ENCODE peak calls at places on chromosomes 11 and 22, in seven cellular contexts. One of them, this sample, is unnamed.

GRCh38 chr11:130118636-130119387 is 40.8 kb upstream of the ST14 start:
- DNase-seq in upper lobe of left lung: no peak
- DNase-seq in esophagus squamous epithelium: no peak
- DNase-seq in astrocyte: no peak
- DNase-seq in cardiac fibroblast: no peak
- DNase-seq in suprapubic skin: no peak
- DNase-seq in lower leg skin: no peak
- DNase-seq in this sample: no peak

GRCh38 chr11:1034456-1035295 is 1.8 kb downstream of the MUC6 start:
- DNase-seq in upper lobe of left lung: no peak
- DNase-seq in esophagus squamous epithelium: no peak
- DNase-seq in astrocyte: no peak
- DNase-seq in cardiac fibroblast: no peak
- DNase-seq in suprapubic skin: no peak
- DNase-seq in lower leg skin: no peak
- DNase-seq in this sample: no peak

GRCh38 chr22:45235851-45236342 is 4.8 kb downstream of the KIAA0930 start:
- DNase-seq in upper lobe of left lung: no peak
- DNase-seq in esophagus squamous epithelium: no peak
- DNase-seq in astrocyte: no peak
- DNase-seq in cardiac fibroblast: no peak
- DNase-seq in suprapubic skin: no peak
- DNase-seq in lower leg skin: no peak
- DNase-seq in this sample: no peak

GRCh38 chr22:49230194-49230577 is 597.5 kb downstream of the BRD1 start:
- DNase-seq in upper lobe of left lung: no peak
- DNase-seq in esophagus squamous epithelium: no peak
- DNase-seq in astrocyte: no peak
- DNase-seq in cardiac fibroblast: no peak
- DNase-seq in suprapubic skin: peak
- DNase-seq in lower leg skin: no peak
- DNase-seq in this sample: no peak

GRCh38 chr11:110295086-110295485 is 1.3 kb downstream of the RDX start:
- DNase-seq in upper lobe of left lung: no peak
- DNase-seq in esophagus squamous epithelium: no peak
- DNase-seq in astrocyte: no peak
- DNase-seq in cardiac fibroblast: no peak
- DNase-seq in suprapubic skin: no peak
- DNase-seq in lower leg skin: no peak
- DNase-seq in this sample: no peak

GRCh38 chr22:49417326-49417725 is 410.3 kb downstream of the BRD1 start:
- DNase-seq in upper lobe of left lung: no peak
- DNase-seq in esophagus squamous epithelium: no peak
- DNase-seq in astrocyte: no peak
- DNase-seq in cardiac fibroblast: no peak
- DNase-seq in suprapubic skin: peak
- DNase-seq in lower leg skin: no peak
- DNase-seq in this sample: no peak

GRCh38 chr22:16915711-16916110 is 90.5 kb upstream of the XKR3 start:
- DNase-seq in upper lobe of left lung: no peak
- DNase-seq in esophagus squamous epithelium: no peak
- DNase-seq in astrocyte: no peak
- DNase-seq in cardiac fibroblast: no peak
- DNase-seq in suprapubic skin: no peak
- DNase-seq in lower leg skin: no peak
- DNase-seq in this sample: no peak

GRCh38 chr22:44494497-44494896 is 3.5 kb downstream of the RTL6 start:
- DNase-seq in upper lobe of left lung: no peak
- DNase-seq in esophagus squamous epithelium: no peak
- DNase-seq in astrocyte: no peak
- DNase-seq in cardiac fibroblast: no peak
- DNase-seq in suprapubic skin: no peak
- DNase-seq in lower leg skin: no peak
- DNase-seq in this sample: no peak

GRCh38 chr11:43937434-43938411 is 4.7 kb upstream of the C11orf96 start:
- DNase-seq in upper lobe of left lung: no peak
- DNase-seq in esophagus squamous epithelium: no peak
- DNase-seq in astrocyte: peak
- DNase-seq in cardiac fibroblast: peak
- DNase-seq in suprapubic skin: peak
- DNase-seq in lower leg skin: no peak
- DNase-seq in this sample: peak

GRCh38 chr11:132336781-132337535 is 966.5 kb downstream of the NTM start:
- DNase-seq in upper lobe of left lung: no peak
- DNase-seq in esophagus squamous epithelium: no peak
- DNase-seq in astrocyte: no peak
- DNase-seq in cardiac fibroblast: no peak
- DNase-seq in suprapubic skin: no peak
- DNase-seq in lower leg skin: no peak
- DNase-seq in this sample: no peak

GRCh38 chr11:65478411-65479183 is 20.2 kb upstream of the MALAT1 start:
- DNase-seq in upper lobe of left lung: no peak
- DNase-seq in esophagus squamous epithelium: no peak
- DNase-seq in astrocyte: peak
- DNase-seq in cardiac fibroblast: peak
- DNase-seq in suprapubic skin: peak
- DNase-seq in lower leg skin: no peak
- DNase-seq in this sample: peak

GRCh38 chr11:58924230-58924629 is 15.1 kb upstream of the GLYATL1 start:
- DNase-seq in upper lobe of left lung: no peak
- DNase-seq in esophagus squamous epithelium: no peak
- DNase-seq in astrocyte: no peak
- DNase-seq in cardiac fibroblast: no peak
- DNase-seq in suprapubic skin: no peak
- DNase-seq in lower leg skin: no peak
- DNase-seq in this sample: no peak

GRCh38 chr22:18110194-18110943 is at the start of gene TUBA8:
- DNase-seq in upper lobe of left lung: no peak
- DNase-seq in esophagus squamous epithelium: no peak
- DNase-seq in astrocyte: peak
- DNase-seq in cardiac fibroblast: peak
- DNase-seq in suprapubic skin: peak
- DNase-seq in lower leg skin: peak
- DNase-seq in this sample: peak

GRCh38 chr22:44221710-44222475 is 41.2 kb downstream of the PARVG start:
- DNase-seq in upper lobe of left lung: peak
- DNase-seq in esophagus squamous epithelium: no peak
- DNase-seq in astrocyte: no peak
- DNase-seq in cardiac fibroblast: no peak
- DNase-seq in suprapubic skin: no peak
- DNase-seq in lower leg skin: no peak
- DNase-seq in this sample: no peak

GRCh38 chr11:116895053-116895757 is 57.8 kb upstream of the APOA1 start:
- DNase-seq in upper lobe of left lung: no peak
- DNase-seq in esophagus squamous epithelium: no peak
- DNase-seq in astrocyte: no peak
- DNase-seq in cardiac fibroblast: peak
- DNase-seq in suprapubic skin: no peak
- DNase-seq in lower leg skin: no peak
- DNase-seq in this sample: peak

GRCh38 chr11:22387126-22387525 is 48.9 kb downstream of the SLC17A6 start:
- DNase-seq in upper lobe of left lung: no peak
- DNase-seq in esophagus squamous epithelium: no peak
- DNase-seq in astrocyte: no peak
- DNase-seq in cardiac fibroblast: no peak
- DNase-seq in suprapubic skin: no peak
- DNase-seq in lower leg skin: no peak
- DNase-seq in this sample: no peak

GRCh38 chr11:96045622-96046456 is 121.9 kb upstream of the MTMR2 start:
- DNase-seq in upper lobe of left lung: peak
- DNase-seq in esophagus squamous epithelium: no peak
- DNase-seq in astrocyte: peak
- DNase-seq in cardiac fibroblast: peak
- DNase-seq in suprapubic skin: no peak
- DNase-seq in lower leg skin: peak
- DNase-seq in this sample: peak
- TF ChIP-seq CTCF in upper lobe of left lung: no peak
- TF ChIP-seq CTCF in esophagus squamous epithelium: no peak
- TF ChIP-seq CTCF in astrocyte: no peak
- TF ChIP-seq CTCF in cardiac fibroblast: peak
- TF ChIP-seq CTCF in suprapubic skin: no peak
- TF ChIP-seq CTCF in lower leg skin: no peak
- TF ChIP-seq CTCF in this sample: peak

GRCh38 chr11:61718613-61719302 is 33.7 kb upstream of the MYRF start:
- DNase-seq in upper lobe of left lung: no peak
- DNase-seq in esophagus squamous epithelium: no peak
- DNase-seq in astrocyte: peak
- DNase-seq in cardiac fibroblast: peak
- DNase-seq in suprapubic skin: no peak
- DNase-seq in lower leg skin: no peak
- DNase-seq in this sample: peak

GRCh38 chr11:61715877-61716276 is 35.7 kb downstream of the DAGLA start:
- DNase-seq in upper lobe of left lung: no peak
- DNase-seq in esophagus squamous epithelium: no peak
- DNase-seq in astrocyte: no peak
- DNase-seq in cardiac fibroblast: no peak
- DNase-seq in suprapubic skin: no peak
- DNase-seq in lower leg skin: no peak
- DNase-seq in this sample: no peak

GRCh38 chr11:61716478-61717285 is 35.8 kb upstream of the MYRF start:
- DNase-seq in upper lobe of left lung: no peak
- DNase-seq in esophagus squamous epithelium: no peak
- DNase-seq in astrocyte: no peak
- DNase-seq in cardiac fibroblast: no peak
- DNase-seq in suprapubic skin: no peak
- DNase-seq in lower leg skin: no peak
- DNase-seq in this sample: no peak

GRCh38 chr11:61718046-61718531 is 34.3 kb upstream of the MYRF start:
- DNase-seq in upper lobe of left lung: no peak
- DNase-seq in esophagus squamous epithelium: no peak
- DNase-seq in astrocyte: no peak
- DNase-seq in cardiac fibroblast: no peak
- DNase-seq in suprapubic skin: no peak
- DNase-seq in lower leg skin: no peak
- DNase-seq in this sample: no peak

GRCh38 chr11:61717286-61718033 is 35.0 kb upstream of the MYRF start:
- DNase-seq in upper lobe of left lung: no peak
- DNase-seq in esophagus squamous epithelium: no peak
- DNase-seq in astrocyte: no peak
- DNase-seq in cardiac fibroblast: no peak
- DNase-seq in suprapubic skin: no peak
- DNase-seq in lower leg skin: no peak
- DNase-seq in this sample: no peak
- H3K4me3 ChIP-seq in upper lobe of left lung: no peak
- H3K4me3 ChIP-seq in esophagus squamous epithelium: no peak
- H3K4me3 ChIP-seq in astrocyte: peak
- H3K4me3 ChIP-seq in cardiac fibroblast: no peak
- H3K4me3 ChIP-seq in suprapubic skin: no peak
- H3K4me3 ChIP-seq in lower leg skin: no peak
- H3K4me3 ChIP-seq in this sample: no peak

GRCh38 chr22:42261266-42261665 is 9.2 kb downstream of the TCF20 start:
- DNase-seq in upper lobe of left lung: no peak
- DNase-seq in esophagus squamous epithelium: no peak
- DNase-seq in astrocyte: no peak
- DNase-seq in cardiac fibroblast: peak
- DNase-seq in suprapubic skin: no peak
- DNase-seq in lower leg skin: no peak
- DNase-seq in this sample: peak

GRCh38 chr22:42265321-42265720 is 5.1 kb downstream of the TCF20 start:
- DNase-seq in upper lobe of left lung: no peak
- DNase-seq in esophagus squamous epithelium: no peak
- DNase-seq in astrocyte: no peak
- DNase-seq in cardiac fibroblast: no peak
- DNase-seq in suprapubic skin: no peak
- DNase-seq in lower leg skin: no peak
- DNase-seq in this sample: no peak

GRCh38 chr22:42258126-42258525 is 12.3 kb downstream of the TCF20 start:
- DNase-seq in upper lobe of left lung: no peak
- DNase-seq in esophagus squamous epithelium: no peak
- DNase-seq in astrocyte: no peak
- DNase-seq in cardiac fibroblast: no peak
- DNase-seq in suprapubic skin: no peak
- DNase-seq in lower leg skin: no peak
- DNase-seq in this sample: no peak

GRCh38 chr22:42263944-42264343 is 6.5 kb downstream of the TCF20 start:
- DNase-seq in upper lobe of left lung: no peak
- DNase-seq in esophagus squamous epithelium: no peak
- DNase-seq in astrocyte: no peak
- DNase-seq in cardiac fibroblast: no peak
- DNase-seq in suprapubic skin: no peak
- DNase-seq in lower leg skin: no peak
- DNase-seq in this sample: no peak

GRCh38 chr22:42262964-42263363 is 7.5 kb downstream of the TCF20 start:
- DNase-seq in upper lobe of left lung: no peak
- DNase-seq in esophagus squamous epithelium: no peak
- DNase-seq in astrocyte: no peak
- DNase-seq in cardiac fibroblast: no peak
- DNase-seq in suprapubic skin: no peak
- DNase-seq in lower leg skin: no peak
- DNase-seq in this sample: no peak
- TF ChIP-seq CTCF in upper lobe of left lung: no peak
- TF ChIP-seq CTCF in esophagus squamous epithelium: no peak
- TF ChIP-seq CTCF in astrocyte: no peak
- TF ChIP-seq CTCF in cardiac fibroblast: no peak
- TF ChIP-seq CTCF in suprapubic skin: no peak
- TF ChIP-seq CTCF in lower leg skin: no peak
- TF ChIP-seq CTCF in this sample: no peak

GRCh38 chr11:61836193-61836592 is 8.1 kb downstream of the FADS2 start:
- DNase-seq in upper lobe of left lung: no peak
- DNase-seq in esophagus squamous epithelium: no peak
- DNase-seq in astrocyte: no peak
- DNase-seq in cardiac fibroblast: no peak
- DNase-seq in suprapubic skin: no peak
- DNase-seq in lower leg skin: no peak
- DNase-seq in this sample: no peak
- H3K4me3 ChIP-seq in upper lobe of left lung: no peak
- H3K4me3 ChIP-seq in esophagus squamous epithelium: no peak
- H3K4me3 ChIP-seq in astrocyte: no peak
- H3K4me3 ChIP-seq in cardiac fibroblast: no peak
- H3K4me3 ChIP-seq in suprapubic skin: no peak
- H3K4me3 ChIP-seq in lower leg skin: no peak
- H3K4me3 ChIP-seq in this sample: no peak